ENCODE peak calls at places on chromosomes 16 and 17, in eight cellular contexts. X is B cell; W is choroid plexus epithelial cell; J is endothelial cell of umbilical vein; M is non-pigmented ciliary epithelial cell; N is CD8-positive, alpha-beta T cell; T is cardiac fibroblast; Z is tibial artery. R is an unnamed sample.

GRCh38 chr16:81702506-81702905 is 76.6 kb upstream of the PLCG2 start:
- DNase-seq in X (no peak), W (no peak), J (no peak), M (no peak), N (no peak), T (no peak), Z (no peak), R (no peak)

GRCh38 chr16:72429566-72430160 is 257.7 kb upstream of the PMFBP1 start:
- DNase-seq in X (no peak), W (no peak), J (no peak), M (no peak), N (no peak), T (no peak), Z (no peak), R (no peak)

GRCh38 chr16:22139732-22140131 is 22.6 kb upstream of the SDR42E2 start:
- DNase-seq in X (no peak), W (no peak), J (no peak), M (no peak), N (no peak), T (no peak), Z (no peak), R (no peak)

GRCh38 chr17:75428775-75429469 is 23.4 kb upstream of the GRB2 start:
- DNase-seq in X (no peak), W (peak; percentile 90), J (no peak), M (peak; percentile 84), N (no peak), T (peak; percentile 66), Z (no peak), R (no peak)

GRCh38 chr17:41666336-41666680 is 22.4 kb upstream of the EIF1 start:
- DNase-seq in X (peak; percentile 73), W (peak; percentile 80), J (peak; percentile 71), M (no peak), N (no peak), T (peak; percentile 55), Z (peak; percentile 32), R (peak; percentile 79)

GRCh38 chr17:43453331-43453812 is 30.4 kb upstream of the DHX8 start:
- DNase-seq in X (no peak), W (no peak), J (no peak), M (no peak), N (no peak), T (no peak), Z (no peak), R (no peak)

GRCh38 chr17:39306028-39306427 is 80.3 kb upstream of the STAC2 start:
- DNase-seq in X (no peak), W (no peak), J (no peak), M (no peak), N (no peak), T (no peak), Z (no peak), R (no peak)

GRCh38 chr17:1959871-1960569 is 65.1 kb downstream of the RTN4RL1 start:
- DNase-seq in X (no peak), W (peak; percentile 66), J (no peak), M (no peak), N (no peak), T (peak; percentile 39), Z (no peak), R (no peak)

GRCh38 chr16:15650698-15651161 is 685 bp downstream of the NDE1 start:
- DNase-seq in X (peak; percentile 57), W (peak; percentile 29), J (peak; percentile 37), M (no peak), N (no peak), T (peak; percentile 26), Z (peak; percentile 46), R (peak; percentile 57)

GRCh38 chr16:17470871-17471744 is at the start of gene XYLT1:
- DNase-seq in X (peak; percentile 83), W (peak; percentile 14), J (no peak), M (no peak), N (peak; percentile 65), T (peak; percentile 78), Z (peak; percentile 94), R (peak; percentile 65)

GRCh38 chr16:49620158-49620867 is 235.6 kb downstream of the ZNF423 start:
- DNase-seq in X (no peak), W (peak; percentile 70), J (peak; percentile 71), M (no peak), N (no peak), T (peak; percentile 81), Z (peak; percentile 85), R (no peak)

GRCh38 chr16:80060470-80060869 is 459.9 kb upstream of the MAF start:
- DNase-seq in X (no peak), W (no peak), J (no peak), M (no peak), N (no peak), T (no peak), Z (no peak), R (no peak)